ENCODE peak calls at places on chromosomes 16 and 17, in six cellular contexts. C, N, K, F, Y and X are unnamed samples.

GRCh38 chr16:83967091-83967490 is 953 bp upstream of the NECAB2 start:
- DNase-seq in C (no peak), N (no peak), K (no peak), F (no peak), Y (no peak), X (no peak)

GRCh38 chr17:81867123-81867951 is 3.8 kb downstream of the ARHGDIA start:
- DNase-seq in C (no peak), N (no peak), K (peak; percentile 70), F (no peak), Y (no peak), X (no peak)

GRCh38 chr17:82231562-82232321 is 2.9 kb downstream of the SLC16A3 start:
- DNase-seq in C (no peak), N (no peak), K (no peak), F (no peak), Y (no peak), X (no peak)

GRCh38 chr16:28321700-28322411 is 29.5 kb downstream of the SBK1 start:
- DNase-seq in C (no peak), N (no peak), K (peak; percentile 36), F (peak; percentile 53), Y (no peak), X (no peak)

GRCh38 chr16:29702307-29702706 is 23.3 kb downstream of the QPRT start:
- DNase-seq in C (no peak), N (no peak), K (no peak), F (no peak), Y (no peak), X (no peak)

GRCh38 chr17:2194778-2195417 is 108.7 kb downstream of the SMG6 start:
- DNase-seq in C (no peak), N (no peak), K (no peak), F (no peak), Y (no peak), X (no peak)

GRCh38 chr17:70871180-70871818 is 702.0 kb downstream of the KCNJ2 start:
- DNase-seq in C (no peak), N (no peak), K (no peak), F (no peak), Y (no peak), X (no peak)

GRCh38 chr17:83133302-83134121 is 54.1 kb downstream of the METRNL start:
- DNase-seq in C (no peak), N (no peak), K (no peak), F (no peak), Y (no peak), X (no peak)